ENCODE peak calls at places on chromosomes 5 and 9, in nine cellular contexts. One of them, this sample, is unnamed. For H3K9me3, the result is how much of the 10 kb centered on the place peaks cover.

GRCh38 chr5:157143127-157143959 is 678 bp upstream of the MED7 start:
- DNase-seq in esophagus muscularis mucosa: no peak
- DNase-seq in heart right ventricle: peak
- DNase-seq in CD4-positive, alpha-beta T cell: peak
- DNase-seq in sigmoid colon: peak
- DNase-seq in IMR-90: peak
- DNase-seq in effector memory CD4-positive, alpha-beta T cell: peak
- DNase-seq in naive thymus-derived CD4-positive, alpha-beta T cell: peak
- DNase-seq in A673: peak
- DNase-seq in this sample: peak

GRCh38 chr9:83560169-83560826 is 22.1 kb upstream of the FRMD3 start:
- DNase-seq in effector memory CD4-positive, alpha-beta T cell: no peak
- DNase-seq in esophagus muscularis mucosa: no peak
- DNase-seq in CD4-positive, alpha-beta T cell: no peak
- DNase-seq in sigmoid colon: no peak
- DNase-seq in heart right ventricle: peak
- DNase-seq in A673: no peak
- DNase-seq in naive thymus-derived CD4-positive, alpha-beta T cell: no peak
- DNase-seq in IMR-90: no peak
- DNase-seq in this sample: no peak

GRCh38 chr5:96279796-96280542 is 153.1 kb downstream of the PCSK1 start:
- DNase-seq in A673: no peak
- DNase-seq in naive thymus-derived CD4-positive, alpha-beta T cell: no peak
- DNase-seq in CD4-positive, alpha-beta T cell: no peak
- DNase-seq in esophagus muscularis mucosa: no peak
- DNase-seq in sigmoid colon: no peak
- DNase-seq in effector memory CD4-positive, alpha-beta T cell: no peak
- DNase-seq in heart right ventricle: no peak
- DNase-seq in IMR-90: peak
- DNase-seq in this sample: no peak

GRCh38 chr5:133831506-133832224 is 136.8 kb downstream of the C5orf15 start:
- DNase-seq in sigmoid colon: no peak
- DNase-seq in heart right ventricle: no peak
- DNase-seq in esophagus muscularis mucosa: no peak
- DNase-seq in naive thymus-derived CD4-positive, alpha-beta T cell: no peak
- DNase-seq in A673: no peak
- DNase-seq in CD4-positive, alpha-beta T cell: no peak
- DNase-seq in effector memory CD4-positive, alpha-beta T cell: no peak
- DNase-seq in IMR-90: peak
- DNase-seq in this sample: no peak

GRCh38 chr9:72315510-72316287 is 49.3 kb downstream of the ZFAND5 start:
- DNase-seq in esophagus muscularis mucosa: no peak
- DNase-seq in A673: peak
- DNase-seq in sigmoid colon: peak
- DNase-seq in CD4-positive, alpha-beta T cell: no peak
- DNase-seq in heart right ventricle: no peak
- DNase-seq in naive thymus-derived CD4-positive, alpha-beta T cell: no peak
- DNase-seq in effector memory CD4-positive, alpha-beta T cell: no peak
- DNase-seq in IMR-90: peak
- DNase-seq in this sample: peak

GRCh38 chr5:95970359-95970704 is 8.7 kb upstream of the ELL2 start:
- DNase-seq in esophagus muscularis mucosa: no peak
- DNase-seq in effector memory CD4-positive, alpha-beta T cell: no peak
- DNase-seq in sigmoid colon: no peak
- DNase-seq in IMR-90: no peak
- DNase-seq in CD4-positive, alpha-beta T cell: no peak
- DNase-seq in A673: no peak
- DNase-seq in heart right ventricle: no peak
- DNase-seq in naive thymus-derived CD4-positive, alpha-beta T cell: no peak
- DNase-seq in this sample: no peak

GRCh38 chr9:97502222-97502983 is 937 bp downstream of the TMOD1 start:
- DNase-seq in heart right ventricle: peak
- DNase-seq in IMR-90: no peak
- DNase-seq in esophagus muscularis mucosa: peak
- DNase-seq in CD4-positive, alpha-beta T cell: no peak
- DNase-seq in A673: no peak
- DNase-seq in naive thymus-derived CD4-positive, alpha-beta T cell: no peak
- DNase-seq in effector memory CD4-positive, alpha-beta T cell: no peak
- DNase-seq in sigmoid colon: no peak
- DNase-seq in this sample: peak

GRCh38 chr9:121700165-121700830 is 48.9 kb downstream of the DAB2IP start:
- DNase-seq in IMR-90: peak
- DNase-seq in esophagus muscularis mucosa: no peak
- DNase-seq in A673: no peak
- DNase-seq in sigmoid colon: peak
- DNase-seq in CD4-positive, alpha-beta T cell: no peak
- DNase-seq in naive thymus-derived CD4-positive, alpha-beta T cell: no peak
- DNase-seq in heart right ventricle: peak
- DNase-seq in effector memory CD4-positive, alpha-beta T cell: no peak
- DNase-seq in this sample: peak

GRCh38 chr5:172674155-172674554 is 33.1 kb downstream of the NEURL1B start:
- DNase-seq in sigmoid colon: peak
- DNase-seq in naive thymus-derived CD4-positive, alpha-beta T cell: no peak
- DNase-seq in heart right ventricle: no peak
- DNase-seq in A673: no peak
- DNase-seq in CD4-positive, alpha-beta T cell: no peak
- DNase-seq in IMR-90: no peak
- DNase-seq in effector memory CD4-positive, alpha-beta T cell: no peak
- DNase-seq in esophagus muscularis mucosa: no peak
- DNase-seq in this sample: no peak

GRCh38 chr9:129665814-129666511 is 516 bp downstream of the PRRX2 start:
- DNase-seq in CD4-positive, alpha-beta T cell: no peak
- DNase-seq in sigmoid colon: no peak
- DNase-seq in IMR-90: no peak
- DNase-seq in naive thymus-derived CD4-positive, alpha-beta T cell: no peak
- DNase-seq in effector memory CD4-positive, alpha-beta T cell: no peak
- DNase-seq in esophagus muscularis mucosa: no peak
- DNase-seq in A673: no peak
- DNase-seq in heart right ventricle: no peak
- DNase-seq in this sample: no peak

GRCh38 chr9:127128341-127129072 is 6.1 kb upstream of the ANGPTL2 start:
- DNase-seq in CD4-positive, alpha-beta T cell: no peak
- DNase-seq in IMR-90: peak
- DNase-seq in esophagus muscularis mucosa: no peak
- DNase-seq in A673: no peak
- DNase-seq in effector memory CD4-positive, alpha-beta T cell: no peak
- DNase-seq in sigmoid colon: peak
- DNase-seq in naive thymus-derived CD4-positive, alpha-beta T cell: no peak
- DNase-seq in heart right ventricle: peak
- DNase-seq in this sample: peak

GRCh38 chr9:136572003-136572595 is 26.3 kb upstream of the NOTCH1 start:
- DNase-seq in CD4-positive, alpha-beta T cell: no peak
- DNase-seq in IMR-90: peak
- DNase-seq in heart right ventricle: peak
- DNase-seq in effector memory CD4-positive, alpha-beta T cell: no peak
- DNase-seq in naive thymus-derived CD4-positive, alpha-beta T cell: no peak
- DNase-seq in esophagus muscularis mucosa: no peak
- DNase-seq in A673: no peak
- DNase-seq in sigmoid colon: no peak
- DNase-seq in this sample: no peak

GRCh38 chr9:9790216-9790872 is 822.5 kb downstream of the PTPRD start:
- DNase-seq in A673: peak
- DNase-seq in heart right ventricle: no peak
- DNase-seq in esophagus muscularis mucosa: no peak
- DNase-seq in effector memory CD4-positive, alpha-beta T cell: no peak
- DNase-seq in sigmoid colon: no peak
- DNase-seq in naive thymus-derived CD4-positive, alpha-beta T cell: no peak
- DNase-seq in CD4-positive, alpha-beta T cell: no peak
- DNase-seq in IMR-90: no peak
- DNase-seq in this sample: no peak

GRCh38 chr9:88997646-88998045 is 6.4 kb downstream of the S1PR3 start:
- DNase-seq in CD4-positive, alpha-beta T cell: no peak
- DNase-seq in A673: no peak
- DNase-seq in esophagus muscularis mucosa: no peak
- DNase-seq in heart right ventricle: no peak
- DNase-seq in effector memory CD4-positive, alpha-beta T cell: no peak
- DNase-seq in IMR-90: no peak
- DNase-seq in sigmoid colon: no peak
- DNase-seq in naive thymus-derived CD4-positive, alpha-beta T cell: no peak
- DNase-seq in this sample: no peak

GRCh38 chr9:9747787-9748186 is 865.0 kb downstream of the PTPRD start:
- DNase-seq in IMR-90: peak
- DNase-seq in sigmoid colon: no peak
- DNase-seq in esophagus muscularis mucosa: no peak
- DNase-seq in A673: no peak
- DNase-seq in naive thymus-derived CD4-positive, alpha-beta T cell: no peak
- DNase-seq in heart right ventricle: no peak
- DNase-seq in effector memory CD4-positive, alpha-beta T cell: no peak
- DNase-seq in CD4-positive, alpha-beta T cell: no peak
- DNase-seq in this sample: no peak

GRCh38 chr9:84304166-84304565 is 36.4 kb downstream of the SLC28A3 start:
- DNase-seq in IMR-90: no peak
- DNase-seq in sigmoid colon: no peak
- DNase-seq in A673: no peak
- DNase-seq in CD4-positive, alpha-beta T cell: no peak
- DNase-seq in naive thymus-derived CD4-positive, alpha-beta T cell: no peak
- DNase-seq in effector memory CD4-positive, alpha-beta T cell: no peak
- DNase-seq in heart right ventricle: no peak
- DNase-seq in esophagus muscularis mucosa: no peak
- DNase-seq in this sample: no peak

GRCh38 chr5:119355636-119356383 is at the start of gene TNFAIP8:
- DNase-seq in IMR-90: peak
- DNase-seq in effector memory CD4-positive, alpha-beta T cell: peak
- DNase-seq in esophagus muscularis mucosa: no peak
- DNase-seq in CD4-positive, alpha-beta T cell: no peak
- DNase-seq in naive thymus-derived CD4-positive, alpha-beta T cell: peak
- DNase-seq in heart right ventricle: peak
- DNase-seq in sigmoid colon: peak
- DNase-seq in A673: peak
- DNase-seq in this sample: peak

DNA sequence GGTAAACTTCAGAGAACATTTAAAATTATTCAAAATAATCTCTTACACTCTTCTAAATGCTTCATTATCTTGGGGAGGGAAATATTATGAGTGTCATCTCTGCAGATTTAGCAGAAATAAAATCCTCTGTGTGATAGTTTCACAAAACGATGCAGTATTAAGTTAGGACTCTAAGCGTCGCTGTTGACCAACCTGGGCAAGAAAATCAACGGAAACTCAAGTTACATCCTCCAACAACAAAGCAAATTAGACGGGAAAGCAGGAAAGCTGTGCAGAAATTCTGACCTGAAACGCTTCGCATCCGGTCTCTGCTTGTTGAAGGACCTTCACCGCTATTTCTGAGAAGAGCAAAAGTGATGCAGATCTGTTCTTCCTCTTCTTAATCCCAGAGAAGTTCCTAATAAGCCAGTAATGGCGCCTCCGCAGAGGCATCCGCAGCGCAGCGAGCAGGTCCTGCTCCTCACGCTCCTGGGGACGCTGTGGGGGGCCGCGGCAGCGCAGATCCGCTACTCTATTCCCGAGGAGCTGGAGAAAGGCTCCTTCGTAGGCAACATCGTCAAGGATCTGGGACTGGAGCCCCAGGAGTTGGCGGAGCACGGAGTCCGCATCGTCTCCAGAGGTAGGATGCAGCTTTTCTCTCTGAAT is at the start of gene PCDHGA6:
- DNase-seq in A673: peak
- DNase-seq in effector memory CD4-positive, alpha-beta T cell: no peak
- DNase-seq in CD4-positive, alpha-beta T cell: no peak
- DNase-seq in sigmoid colon: no peak
- DNase-seq in naive thymus-derived CD4-positive, alpha-beta T cell: no peak
- DNase-seq in IMR-90: peak
- DNase-seq in heart right ventricle: no peak
- DNase-seq in esophagus muscularis mucosa: no peak
- DNase-seq in this sample: no peak
- H3K9me3 ChIP-seq in A673: under half
- H3K9me3 ChIP-seq in effector memory CD4-positive, alpha-beta T cell: under half
- H3K9me3 ChIP-seq in CD4-positive, alpha-beta T cell: under half
- H3K9me3 ChIP-seq in sigmoid colon: half or more
- H3K9me3 ChIP-seq in naive thymus-derived CD4-positive, alpha-beta T cell: under half
- H3K9me3 ChIP-seq in IMR-90: half or more
- H3K9me3 ChIP-seq in heart right ventricle: half or more
- H3K9me3 ChIP-seq in esophagus muscularis mucosa: half or more
- H3K9me3 ChIP-seq in this sample: under half

DNA sequence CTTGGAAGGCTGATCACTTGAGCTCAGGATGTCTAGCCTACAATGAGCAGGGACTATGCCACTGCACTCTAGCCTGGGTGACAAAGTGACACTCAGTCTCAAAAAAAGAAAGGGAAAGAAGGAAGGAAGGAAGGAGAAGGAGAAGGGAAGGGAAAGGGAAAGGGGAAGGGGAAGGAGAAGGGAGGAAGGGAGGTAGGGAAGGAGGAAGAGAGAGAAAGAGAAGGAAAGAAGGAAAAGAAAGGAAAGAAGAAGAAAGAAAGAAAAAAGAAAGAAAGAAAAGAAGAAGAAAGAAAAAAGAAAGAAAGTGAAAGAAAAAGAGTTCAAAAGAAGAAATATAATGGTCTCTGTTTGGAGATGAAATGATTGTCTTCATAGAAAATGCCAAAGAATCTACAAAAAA is 10.8 kb upstream of the CSF1R start:
- DNase-seq in A673: no peak
- DNase-seq in CD4-positive, alpha-beta T cell: no peak
- DNase-seq in IMR-90: no peak
- DNase-seq in sigmoid colon: no peak
- DNase-seq in naive thymus-derived CD4-positive, alpha-beta T cell: no peak
- DNase-seq in effector memory CD4-positive, alpha-beta T cell: no peak
- DNase-seq in heart right ventricle: no peak
- DNase-seq in esophagus muscularis mucosa: peak
- DNase-seq in this sample: no peak
- H3K27ac ChIP-seq in A673: no peak
- H3K27ac ChIP-seq in CD4-positive, alpha-beta T cell: no peak
- H3K27ac ChIP-seq in IMR-90: no peak
- H3K27ac ChIP-seq in sigmoid colon: no peak
- H3K27ac ChIP-seq in naive thymus-derived CD4-positive, alpha-beta T cell: no peak
- H3K27ac ChIP-seq in effector memory CD4-positive, alpha-beta T cell: no peak
- H3K27ac ChIP-seq in heart right ventricle: no peak
- H3K27ac ChIP-seq in esophagus muscularis mucosa: no peak
- H3K27ac ChIP-seq in this sample: no peak

GRCh38 chr9:118129541-118129940 is 425.3 kb downstream of the TLR4 start:
- DNase-seq in naive thymus-derived CD4-positive, alpha-beta T cell: no peak
- DNase-seq in effector memory CD4-positive, alpha-beta T cell: no peak
- DNase-seq in sigmoid colon: no peak
- DNase-seq in IMR-90: no peak
- DNase-seq in CD4-positive, alpha-beta T cell: no peak
- DNase-seq in esophagus muscularis mucosa: no peak
- DNase-seq in heart right ventricle: no peak
- DNase-seq in A673: no peak
- DNase-seq in this sample: no peak

DNA sequence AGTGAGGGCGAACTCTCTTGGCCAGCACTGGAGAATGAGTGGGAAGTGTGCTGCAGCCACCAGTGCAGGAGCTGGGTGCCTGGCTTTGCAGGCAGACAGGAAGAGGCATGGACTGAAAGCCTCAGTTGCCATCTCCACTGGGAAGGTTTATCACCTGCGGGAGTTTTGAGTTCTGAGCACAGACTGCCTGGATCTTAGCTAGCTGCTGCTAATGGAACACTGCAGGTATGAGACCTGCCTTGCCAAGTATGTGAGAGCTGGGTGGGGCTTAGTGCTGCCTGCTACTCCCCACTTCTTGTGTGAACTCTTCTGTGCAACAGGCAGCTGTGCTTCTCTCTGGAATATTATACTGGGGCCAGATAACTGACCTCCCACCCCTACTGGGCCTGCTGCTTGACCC is 424.1 kb downstream of the TLR4 start:
- DNase-seq in esophagus muscularis mucosa: no peak
- DNase-seq in heart right ventricle: no peak
- DNase-seq in sigmoid colon: no peak
- DNase-seq in effector memory CD4-positive, alpha-beta T cell: no peak
- DNase-seq in naive thymus-derived CD4-positive, alpha-beta T cell: no peak
- DNase-seq in IMR-90: no peak
- DNase-seq in CD4-positive, alpha-beta T cell: no peak
- DNase-seq in A673: no peak
- DNase-seq in this sample: no peak
- H3K9me3 ChIP-seq in esophagus muscularis mucosa: under half
- H3K9me3 ChIP-seq in heart right ventricle: under half
- H3K9me3 ChIP-seq in sigmoid colon: under half
- H3K9me3 ChIP-seq in effector memory CD4-positive, alpha-beta T cell: under half
- H3K9me3 ChIP-seq in naive thymus-derived CD4-positive, alpha-beta T cell: under half
- H3K9me3 ChIP-seq in IMR-90: under half
- H3K9me3 ChIP-seq in CD4-positive, alpha-beta T cell: under half
- H3K9me3 ChIP-seq in A673: under half
- H3K9me3 ChIP-seq in this sample: under half

GRCh38 chr5:143506881-143507552 is 103.5 kb upstream of the NR3C1 start:
- DNase-seq in naive thymus-derived CD4-positive, alpha-beta T cell: no peak
- DNase-seq in effector memory CD4-positive, alpha-beta T cell: no peak
- DNase-seq in CD4-positive, alpha-beta T cell: no peak
- DNase-seq in esophagus muscularis mucosa: no peak
- DNase-seq in sigmoid colon: no peak
- DNase-seq in heart right ventricle: no peak
- DNase-seq in IMR-90: peak
- DNase-seq in A673: peak
- DNase-seq in this sample: no peak
- H3K27ac ChIP-seq in naive thymus-derived CD4-positive, alpha-beta T cell: no peak
- H3K27ac ChIP-seq in effector memory CD4-positive, alpha-beta T cell: no peak
- H3K27ac ChIP-seq in CD4-positive, alpha-beta T cell: no peak
- H3K27ac ChIP-seq in esophagus muscularis mucosa: peak
- H3K27ac ChIP-seq in sigmoid colon: no peak
- H3K27ac ChIP-seq in heart right ventricle: no peak
- H3K27ac ChIP-seq in IMR-90: peak
- H3K27ac ChIP-seq in A673: no peak
- H3K27ac ChIP-seq in this sample: peak

This sample was measured in psoas muscle.